ENCODE peak calls at places on chromosomes 13 and 19, in five cellular contexts. One of them, this sample, is unnamed.

GRCh38 chr19:12778020-12778904 is 2.9 kb upstream of the HOOK2 start:
- DNase-seq in B cell: peak; percentile 77
- DNase-seq in AG10803: peak; percentile 81
- DNase-seq in kidney epithelial cell: no peak
- DNase-seq in GM10248: peak; percentile 61
- DNase-seq in this sample: no peak

GRCh38 chr13:90974249-90974954 is 373.1 kb upstream of the MIR17HG start:
- DNase-seq in B cell: no peak
- DNase-seq in AG10803: no peak
- DNase-seq in kidney epithelial cell: no peak
- DNase-seq in GM10248: no peak
- DNase-seq in this sample: no peak

GRCh38 chr13:25783076-25783475 is 268.7 kb downstream of the SHISA2 start:
- DNase-seq in B cell: no peak
- DNase-seq in AG10803: no peak
- DNase-seq in kidney epithelial cell: no peak
- DNase-seq in GM10248: no peak
- DNase-seq in this sample: no peak

GRCh38 chr13:79060216-79060615 is 345.8 kb downstream of the RBM26 start:
- DNase-seq in B cell: no peak
- DNase-seq in AG10803: no peak
- DNase-seq in kidney epithelial cell: no peak
- DNase-seq in GM10248: no peak
- DNase-seq in this sample: no peak

GRCh38 chr13:38008636-38009035 is 139.1 kb upstream of the TRPC4 start:
- DNase-seq in B cell: no peak
- DNase-seq in AG10803: no peak
- DNase-seq in kidney epithelial cell: no peak
- DNase-seq in GM10248: no peak
- DNase-seq in this sample: no peak

GRCh38 chr19:15367439-15367838 is 12.1 kb downstream of the AKAP8 start:
- DNase-seq in B cell: no peak
- DNase-seq in AG10803: no peak
- DNase-seq in kidney epithelial cell: no peak
- DNase-seq in GM10248: no peak
- DNase-seq in this sample: no peak

GRCh38 chr13:42885325-42885724 is 103.9 kb downstream of the FAM216B start:
- DNase-seq in B cell: no peak
- DNase-seq in AG10803: no peak
- DNase-seq in kidney epithelial cell: no peak
- DNase-seq in GM10248: no peak
- DNase-seq in this sample: no peak

GRCh38 chr13:43942301-43942700 is 62.6 kb downstream of the LACC1 start:
- DNase-seq in B cell: no peak
- DNase-seq in AG10803: no peak
- DNase-seq in kidney epithelial cell: no peak
- DNase-seq in GM10248: no peak
- DNase-seq in this sample: no peak

GRCh38 chr19:19500975-19501644 is 14.2 kb downstream of the TSSK6 start:
- DNase-seq in B cell: no peak
- DNase-seq in AG10803: no peak
- DNase-seq in kidney epithelial cell: no peak
- DNase-seq in GM10248: no peak
- DNase-seq in this sample: no peak

GRCh38 chr19:10269333-10270179 is 1.4 kb upstream of the ICAM1 start:
- DNase-seq in B cell: peak; percentile 93
- DNase-seq in AG10803: peak; percentile 62
- DNase-seq in kidney epithelial cell: no peak
- DNase-seq in GM10248: peak; percentile 82
- DNase-seq in this sample: peak; percentile 76

GRCh38 chr13:111398715-111399299 is 78.4 kb downstream of the TEX29 start:
- DNase-seq in B cell: no peak
- DNase-seq in AG10803: peak; percentile 74
- DNase-seq in kidney epithelial cell: no peak
- DNase-seq in GM10248: no peak
- DNase-seq in this sample: no peak

GRCh38 chr19:46537136-46538097 is 41.8 kb upstream of the PNMA8B start:
- DNase-seq in B cell: peak; percentile 75
- DNase-seq in AG10803: peak; percentile 36
- DNase-seq in kidney epithelial cell: no peak
- DNase-seq in GM10248: peak; percentile 58
- DNase-seq in this sample: no peak

GRCh38 chr13:88751994-88752393 is 1080.8 kb downstream of the SLITRK5 start:
- DNase-seq in B cell: no peak
- DNase-seq in AG10803: no peak
- DNase-seq in kidney epithelial cell: no peak
- DNase-seq in GM10248: no peak
- DNase-seq in this sample: peak; percentile 12

GRCh38 chr13:79311456-79311855 is 94.6 kb downstream of the RBM26 start:
- DNase-seq in B cell: no peak
- DNase-seq in AG10803: no peak
- DNase-seq in kidney epithelial cell: no peak
- DNase-seq in GM10248: no peak
- DNase-seq in this sample: no peak

GRCh38 chr13:44576396-44577235 is 486 bp upstream of the TSC22D1 start:
- DNase-seq in B cell: peak; percentile 54
- DNase-seq in AG10803: no peak
- DNase-seq in kidney epithelial cell: no peak
- DNase-seq in GM10248: peak; percentile 37
- DNase-seq in this sample: no peak

GRCh38 chr19:4639531-4640246 is 373 bp downstream of the TNFAIP8L1 start:
- DNase-seq in B cell: no peak
- DNase-seq in AG10803: no peak
- DNase-seq in kidney epithelial cell: no peak
- DNase-seq in GM10248: peak; percentile 45
- DNase-seq in this sample: no peak

GRCh38 chr13:39051157-39051556 is 12.9 kb downstream of the NHLRC3 start:
- DNase-seq in B cell: peak; percentile 28
- DNase-seq in AG10803: peak; percentile 55
- DNase-seq in kidney epithelial cell: peak; percentile 9
- DNase-seq in GM10248: peak; percentile 23
- DNase-seq in this sample: no peak

GRCh38 chr13:34867590-34867989 is 74.5 kb upstream of the NBEA start:
- DNase-seq in B cell: no peak
- DNase-seq in AG10803: peak; percentile 20
- DNase-seq in kidney epithelial cell: peak; percentile 26
- DNase-seq in GM10248: no peak
- DNase-seq in this sample: no peak

GRCh38 chr19:54351474-54351873 is 12.5 kb upstream of the LILRA4 start:
- DNase-seq in B cell: no peak
- DNase-seq in AG10803: no peak
- DNase-seq in kidney epithelial cell: no peak
- DNase-seq in GM10248: peak; percentile 20
- DNase-seq in this sample: no peak

GRCh38 chr13:44411841-44412240 is 38.2 kb downstream of the SERP2 start:
- DNase-seq in B cell: no peak
- DNase-seq in AG10803: no peak
- DNase-seq in kidney epithelial cell: no peak
- DNase-seq in GM10248: no peak
- DNase-seq in this sample: no peak

GRCh38 chr13:20492641-20493040 is 33.0 kb downstream of the CRYL1 start:
- DNase-seq in B cell: peak; percentile 66
- DNase-seq in AG10803: no peak
- DNase-seq in kidney epithelial cell: no peak
- DNase-seq in GM10248: peak; percentile 56
- DNase-seq in this sample: no peak

GRCh38 chr19:11141937-11142527 is 13.6 kb downstream of the SPC24 start:
- DNase-seq in B cell: no peak
- DNase-seq in AG10803: no peak
- DNase-seq in kidney epithelial cell: no peak
- DNase-seq in GM10248: no peak
- DNase-seq in this sample: no peak

GRCh38 chr13:26752671-26753070 is 7.9 kb downstream of the GPR12 start:
- DNase-seq in B cell: no peak
- DNase-seq in AG10803: no peak
- DNase-seq in kidney epithelial cell: no peak
- DNase-seq in GM10248: no peak
- DNase-seq in this sample: no peak

GRCh38 chr19:37977992-37978391 is 71.0 kb downstream of the SIPA1L3 start:
- DNase-seq in B cell: peak; percentile 58
- DNase-seq in AG10803: peak; percentile 75
- DNase-seq in kidney epithelial cell: no peak
- DNase-seq in GM10248: no peak
- DNase-seq in this sample: no peak

GRCh38 chr19:17766543-17767131 is 15.4 kb downstream of the FCHO1 start:
- DNase-seq in B cell: peak; percentile 77
- DNase-seq in AG10803: peak; percentile 77
- DNase-seq in kidney epithelial cell: no peak
- DNase-seq in GM10248: peak; percentile 70
- DNase-seq in this sample: peak; percentile 57

GRCh38 chr13:86729206-86729605 is 930.0 kb upstream of the SLITRK6 start:
- DNase-seq in B cell: no peak
- DNase-seq in AG10803: no peak
- DNase-seq in kidney epithelial cell: no peak
- DNase-seq in GM10248: no peak
- DNase-seq in this sample: no peak

GRCh38 chr13:41696163-41697003 is 239.0 kb downstream of the RGCC start:
- DNase-seq in B cell: no peak
- DNase-seq in AG10803: peak; percentile 77
- DNase-seq in kidney epithelial cell: peak; percentile 90
- DNase-seq in GM10248: no peak
- DNase-seq in this sample: no peak

GRCh38 chr19:55212447-55212846 is 3.1 kb upstream of the PTPRH start:
- DNase-seq in B cell: no peak
- DNase-seq in AG10803: no peak
- DNase-seq in kidney epithelial cell: no peak
- DNase-seq in GM10248: no peak
- DNase-seq in this sample: no peak

GRCh38 chr19:44552324-44552723 is 22.8 kb upstream of the CEACAM20 start:
- DNase-seq in B cell: peak; percentile 26
- DNase-seq in AG10803: peak; percentile 6
- DNase-seq in kidney epithelial cell: no peak
- DNase-seq in GM10248: no peak
- DNase-seq in this sample: no peak

GRCh38 chr19:55179570-55180484 is at the start of gene SYT5:
- DNase-seq in B cell: peak; percentile 75
- DNase-seq in AG10803: no peak
- DNase-seq in kidney epithelial cell: no peak
- DNase-seq in GM10248: peak; percentile 83
- DNase-seq in this sample: no peak

DNA sequence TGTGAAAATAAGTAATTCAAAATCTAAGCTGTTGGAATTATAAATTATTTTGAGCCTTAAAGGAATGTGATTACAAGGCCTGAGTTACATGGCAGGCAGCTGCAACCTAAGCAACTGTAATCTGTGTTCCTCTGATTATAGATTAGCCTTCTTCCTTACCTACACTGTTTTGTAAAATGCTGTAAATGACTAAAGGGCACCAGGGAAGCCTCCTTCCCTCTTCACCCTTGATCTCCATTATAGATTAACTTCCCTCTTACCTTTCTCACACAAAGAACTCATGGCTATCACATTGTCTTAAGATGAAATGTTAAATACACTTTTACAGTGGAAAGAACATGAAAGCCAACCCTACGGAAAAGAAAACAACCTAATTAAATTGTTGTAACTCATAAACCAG is 423.7 kb upstream of the KLF12 start:
- DNase-seq in B cell: no peak
- DNase-seq in AG10803: no peak
- DNase-seq in kidney epithelial cell: no peak
- DNase-seq in GM10248: no peak
- DNase-seq in this sample: no peak
- TF ChIP-seq CTCF in B cell: no peak
- TF ChIP-seq CTCF in AG10803: no peak
- TF ChIP-seq CTCF in kidney epithelial cell: no peak
- TF ChIP-seq CTCF in GM10248: no peak
- TF ChIP-seq CTCF in this sample: no peak

DNA sequence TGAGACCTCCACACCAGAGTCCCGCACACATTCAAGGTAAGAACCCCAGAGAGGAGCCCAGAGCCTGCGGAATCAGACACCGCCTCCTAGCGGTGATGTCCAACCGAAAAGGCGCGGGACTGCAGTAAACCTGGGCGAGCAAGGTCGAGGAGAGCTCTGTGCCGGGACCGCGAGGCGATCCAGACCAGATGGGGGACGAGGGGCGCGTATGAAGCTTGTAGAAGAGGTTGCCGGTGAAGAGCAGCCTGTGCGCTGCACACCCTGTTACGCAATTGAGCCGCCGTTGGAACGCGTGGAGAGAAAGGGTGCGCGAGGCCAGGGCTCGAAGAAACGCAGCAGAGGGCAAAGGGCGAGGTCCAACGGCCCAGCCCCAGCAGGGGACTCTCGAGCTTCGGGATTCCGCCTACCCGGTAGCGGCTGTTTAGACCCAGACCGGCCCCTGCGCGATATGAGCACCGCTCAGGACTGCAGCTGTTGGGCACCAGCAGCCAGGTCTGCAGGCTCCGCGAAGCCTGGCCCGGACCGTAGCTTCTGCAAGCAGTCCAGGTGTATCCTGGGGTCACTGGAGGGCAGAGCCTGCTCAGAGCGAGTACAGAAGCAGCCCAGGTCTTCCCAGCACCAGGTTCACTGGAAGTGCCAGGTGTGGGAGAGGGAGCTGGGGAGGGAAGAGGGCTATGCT is 65.9 kb upstream of the ZNF599 start:
- DNase-seq in B cell: peak; percentile 32
- DNase-seq in AG10803: peak; percentile 5
- DNase-seq in kidney epithelial cell: no peak
- DNase-seq in GM10248: no peak
- DNase-seq in this sample: no peak
- TF ChIP-seq CTCF in B cell: peak; percentile 40
- TF ChIP-seq CTCF in AG10803: peak; percentile 36
- TF ChIP-seq CTCF in kidney epithelial cell: peak; percentile 21
- TF ChIP-seq CTCF in GM10248: no peak
- TF ChIP-seq CTCF in this sample: peak; percentile 41

GRCh38 chr13:22487932-22488331 is 692.8 kb upstream of the SGCG start:
- DNase-seq in B cell: no peak
- DNase-seq in AG10803: peak; percentile 8
- DNase-seq in kidney epithelial cell: no peak
- DNase-seq in GM10248: no peak
- DNase-seq in this sample: no peak
- TF ChIP-seq CTCF in B cell: no peak
- TF ChIP-seq CTCF in AG10803: no peak
- TF ChIP-seq CTCF in kidney epithelial cell: no peak
- TF ChIP-seq CTCF in GM10248: no peak
- TF ChIP-seq CTCF in this sample: no peak

GRCh38 chr13:112670118-112670517 is 19.7 kb upstream of the ATP11A start:
- DNase-seq in B cell: no peak
- DNase-seq in AG10803: no peak
- DNase-seq in kidney epithelial cell: no peak
- DNase-seq in GM10248: no peak
- DNase-seq in this sample: no peak
- TF ChIP-seq CTCF in B cell: no peak
- TF ChIP-seq CTCF in AG10803: no peak
- TF ChIP-seq CTCF in kidney epithelial cell: no peak
- TF ChIP-seq CTCF in GM10248: no peak
- TF ChIP-seq CTCF in this sample: no peak

GRCh38 chr13:32790731-32791130 is 204.5 kb downstream of the PDS5B start:
- DNase-seq in B cell: no peak
- DNase-seq in AG10803: no peak
- DNase-seq in kidney epithelial cell: no peak
- DNase-seq in GM10248: no peak
- DNase-seq in this sample: no peak
- TF ChIP-seq CTCF in B cell: no peak
- TF ChIP-seq CTCF in AG10803: no peak
- TF ChIP-seq CTCF in kidney epithelial cell: no peak
- TF ChIP-seq CTCF in GM10248: no peak
- TF ChIP-seq CTCF in this sample: no peak

GRCh38 chr13:24670927-24671326 is 9.3 kb upstream of the ATP12A start:
- DNase-seq in B cell: peak; percentile 19
- DNase-seq in AG10803: no peak
- DNase-seq in kidney epithelial cell: no peak
- DNase-seq in GM10248: no peak
- DNase-seq in this sample: no peak
- TF ChIP-seq CTCF in B cell: no peak
- TF ChIP-seq CTCF in AG10803: peak; percentile 47
- TF ChIP-seq CTCF in kidney epithelial cell: peak; percentile 42
- TF ChIP-seq CTCF in GM10248: no peak
- TF ChIP-seq CTCF in this sample: no peak

This sample was measured in D721Med.